ENCODE peak calls at places on chromosomes 4 and X, in four cellular contexts. E is thyroid gland, L is substantia nigra, Q is lung. K is an unnamed sample.
A peak's percentile ranks its signal among the peaks of the same experiment; 100 is the strongest.

GRCh38 chrX:111447298-111447697 is 35.3 kb upstream of the DCX start:
- DNase-seq in E (peak; percentile 2), Q (no peak), L (no peak), K (no peak)

GRCh38 chrX:134406230-134406794 is 53.7 kb upstream of the HPRT1 start:
- DNase-seq in E (no peak), L (no peak), Q (no peak), K (no peak)

GRCh38 chr4:127997534-127998388 is 32.6 kb downstream of the ABHD18 start:
- DNase-seq in E (no peak), L (no peak), Q (no peak), K (peak; percentile 63)

GRCh38 chrX:110359273-110359672 is 625 bp downstream of the RTL9 start:
- DNase-seq in E (no peak), Q (no peak), L (no peak), K (no peak)

GRCh38 chrX:155997436-155997835 is at the start of gene IL9R:
- DNase-seq in Q (no peak), E (no peak), L (no peak), K (no peak)

GRCh38 chr4:26877417-26877816 is 16.8 kb downstream of the STIM2 start:
- DNase-seq in L (no peak), Q (no peak), E (no peak), K (no peak)

GRCh38 chr4:19961092-19961491 is 290.6 kb upstream of the SLIT2 start:
- DNase-seq in E (no peak), Q (no peak), L (no peak), K (peak; percentile 86)

GRCh38 chr4:2878346-2878745 is 34.7 kb downstream of the ADD1 start:
- DNase-seq in Q (no peak), E (no peak), L (no peak), K (no peak)

GRCh38 chr4:26406346-26406975 is 83.8 kb downstream of the CCKAR start:
- DNase-seq in E (no peak), Q (no peak), L (no peak), K (peak; percentile 36)

GRCh38 chr4:147366164-147366563 is 114.7 kb upstream of the EDNRA start:
- DNase-seq in L (no peak), E (no peak), Q (no peak), K (no peak)

GRCh38 chr4:147360301-147360700 is 120.6 kb upstream of the EDNRA start:
- DNase-seq in L (no peak), Q (no peak), E (no peak), K (peak; percentile 92)

GRCh38 chr4:147362868-147363440 is 117.9 kb upstream of the EDNRA start:
- DNase-seq in L (no peak), E (peak; percentile 29), Q (peak; percentile 44), K (peak; percentile 77)

GRCh38 chr4:147363514-147363913 is 117.4 kb upstream of the EDNRA start:
- DNase-seq in Q (no peak), E (no peak), L (no peak), K (no peak)

GRCh38 chr4:147361726-147362125 is 119.2 kb upstream of the EDNRA start:
- DNase-seq in Q (peak; percentile 37), E (no peak), L (no peak), K (peak; percentile 92)
- H3K27ac ChIP-seq in Q (no peak overlapping the region), E (peak overlapping the region; percentile 45), L (no peak overlapping the region), K (peak overlapping the region; percentile 82)

GRCh38 chrX:151825927-151826471 is 86.7 kb upstream of the MAGEA4 start:
- DNase-seq in E (no peak), L (no peak), Q (no peak), K (peak; percentile 1)
- H3K27ac ChIP-seq in E (no peak overlapping the region), L (no peak overlapping the region), Q (no peak overlapping the region), K (no peak overlapping the region)

GRCh38 chr4:73608677-73609594 is 11.3 kb downstream of the RASSF6 start:
- DNase-seq in E (peak; percentile 48), Q (no peak), L (no peak), K (peak; percentile 49)
- H3K27ac ChIP-seq in E (peak overlapping the region; percentile 92), Q (no peak overlapping the region), L (no peak overlapping the region), K (no peak overlapping the region)

DNA sequence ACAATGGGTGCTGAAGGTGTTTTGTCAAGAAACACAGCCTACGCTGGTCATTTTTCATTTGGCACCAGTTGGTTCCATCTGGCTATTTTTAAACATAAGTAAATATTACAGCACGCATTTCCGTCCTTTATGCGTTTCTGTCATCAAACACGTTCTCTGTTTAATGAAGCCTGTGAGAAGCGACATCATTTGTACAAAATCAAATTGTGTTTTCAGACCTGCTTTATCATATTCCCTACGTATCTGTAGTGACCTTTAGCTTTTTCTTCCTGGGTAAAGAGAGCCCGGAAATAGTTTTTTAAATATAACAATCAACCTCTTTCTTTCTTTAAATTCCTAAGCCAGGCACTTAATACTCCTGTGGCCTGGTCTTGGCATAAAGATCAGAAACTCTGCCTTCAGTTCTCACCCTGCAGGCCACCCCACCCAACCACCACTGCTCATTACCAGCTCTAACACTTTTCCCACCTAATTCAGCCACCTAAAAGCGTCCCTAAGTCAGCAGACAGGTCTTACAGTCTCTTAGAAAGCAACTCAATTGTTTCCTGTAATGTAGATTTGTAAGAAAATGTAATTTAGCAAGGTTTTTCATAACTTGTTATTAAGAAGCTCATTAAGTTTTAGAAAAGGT is 30.4 kb downstream of the ACSL1 start:
- DNase-seq in L (no peak), E (no peak), Q (no peak), K (no peak)
- H3K27ac ChIP-seq in L (no peak overlapping the region), E (no peak overlapping the region), Q (peak overlapping the region; percentile 45), K (no peak overlapping the region)

DNA sequence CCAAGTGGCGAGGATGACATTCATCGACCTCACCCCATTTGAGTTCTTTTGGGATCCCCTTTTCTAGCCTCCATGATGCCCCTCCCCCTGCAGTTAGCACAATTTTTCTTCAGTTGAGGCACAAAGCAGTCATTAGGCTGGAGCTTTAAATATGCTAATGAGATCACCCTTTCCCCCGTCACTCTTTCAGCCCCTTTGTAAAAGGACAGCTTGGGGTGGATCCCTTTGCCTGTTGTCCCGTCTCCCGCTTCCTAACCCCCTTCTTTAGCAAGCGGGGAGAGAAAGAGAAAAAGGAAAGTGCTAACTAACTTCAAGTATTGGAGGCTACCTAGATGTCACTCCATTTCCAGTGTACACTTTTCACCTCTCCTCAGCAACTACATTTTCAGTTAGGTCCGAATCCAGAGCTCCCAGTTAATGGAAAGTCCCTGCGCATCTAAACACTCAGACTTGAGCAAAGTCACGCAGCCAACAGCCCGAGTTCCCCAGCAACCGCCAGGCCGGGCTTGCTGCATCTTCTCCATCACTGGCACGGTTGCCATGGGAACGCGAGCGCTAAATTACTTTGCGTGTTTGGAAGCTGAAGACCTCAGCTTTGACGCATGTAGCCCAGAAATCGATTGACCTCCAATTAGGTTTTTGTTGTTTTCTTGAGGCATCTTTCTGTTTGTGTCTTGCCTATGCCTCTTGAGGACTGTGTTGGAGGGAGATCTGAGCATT is 76.8 kb downstream of the RTL5 start:
- DNase-seq in L (no peak), Q (no peak), E (no peak), K (no peak)
- H3K27ac ChIP-seq in L (no peak overlapping the region), Q (no peak overlapping the region), E (no peak overlapping the region), K (no peak overlapping the region)

K was measured in IMR-90.